ENCODE peak calls at places on chromosomes 11 and 22, in five cellular contexts. S, A, E, J and Y are unnamed samples. For H3K4me1, the result is how much of the 10 kb centered on the place peaks cover.

GRCh38 chr11:3962406-3962840 is 107.0 kb downstream of the STIM1 start:
- DNase-seq in J (no peak), S (peak), E (no peak), A (no peak), Y (no peak)

GRCh38 chr11:60974726-60975125 is 3.2 kb downstream of the CD6 start:
- DNase-seq in S (no peak), A (no peak), E (no peak), J (no peak), Y (no peak)

GRCh38 chr11:17217395-17217794 is 9.6 kb upstream of the PIK3C2A start:
- DNase-seq in S (no peak), A (no peak), J (no peak), E (no peak), Y (no peak)

GRCh38 chr11:84130646-84131427 is 844.7 kb upstream of the CCDC90B start:
- DNase-seq in J (no peak), S (no peak), E (no peak), A (no peak), Y (no peak)

GRCh38 chr11:1570531-1570895 is 1.6 kb downstream of the DUSP8 start:
- DNase-seq in A (no peak), J (no peak), E (no peak), S (no peak), Y (no peak)

GRCh38 chr11:75014129-75014528 is 25.4 kb downstream of the NEU3 start:
- DNase-seq in A (no peak), J (no peak), E (no peak), S (peak), Y (peak)

GRCh38 chr22:32317524-32317923 is 40.1 kb upstream of the RFPL3 start:
- DNase-seq in J (no peak), A (no peak), E (no peak), S (no peak), Y (no peak)

GRCh38 chr22:48945621-48946458 is 881.8 kb downstream of the BRD1 start:
- DNase-seq in E (no peak), A (no peak), J (no peak), S (no peak), Y (no peak)

GRCh38 chr22:49362393-49362792 is 465.3 kb downstream of the BRD1 start:
- DNase-seq in J (no peak), A (no peak), E (no peak), S (no peak), Y (no peak)

GRCh38 chr11:46331653-46331984 is 15.6 kb upstream of the DGKZ start:
- DNase-seq in A (no peak), S (no peak), J (no peak), E (no peak), Y (no peak)

GRCh38 chr11:57792060-57792541 is 30.5 kb downstream of the CTNND1 start:
- DNase-seq in J (no peak), E (peak), S (peak), A (no peak), Y (peak)

GRCh38 chr11:79444923-79445322 is 4.1 kb upstream of the TENM4 start:
- DNase-seq in A (no peak), J (no peak), E (no peak), S (no peak), Y (no peak)

GRCh38 chr11:24623121-24623520 is 126.3 kb downstream of the LUZP2 start:
- DNase-seq in E (no peak), J (no peak), A (no peak), S (no peak), Y (no peak)

GRCh38 chr11:3197044-3197715 is 21.4 kb downstream of the MRGPRG start:
- DNase-seq in E (no peak), A (no peak), S (no peak), J (no peak), Y (no peak)

GRCh38 chr11:33977676-33978075 is 73.9 kb upstream of the CAPRIN1 start:
- DNase-seq in S (no peak), E (no peak), J (no peak), A (no peak), Y (no peak)

GRCh38 chr11:101914349-101914736 is 467 bp upstream of the CEP126 start:
- DNase-seq in S (no peak), A (no peak), J (no peak), E (no peak), Y (no peak)

GRCh38 chr11:19327280-19327679 is 86.5 kb upstream of the E2F8 start:
- DNase-seq in E (no peak), J (no peak), A (no peak), S (no peak), Y (no peak)

GRCh38 chr22:43796567-43796966 is 15.5 kb downstream of the EFCAB6 start:
- DNase-seq in S (no peak), E (no peak), A (peak), J (no peak), Y (peak)

GRCh38 chr22:27886843-27887151 is 32.3 kb downstream of the PITPNB start:
- DNase-seq in J (no peak), E (no peak), A (no peak), S (no peak), Y (no peak)

GRCh38 chr11:86873573-86874083 is 73.3 kb downstream of the PRSS23 start:
- DNase-seq in J (no peak), S (no peak), A (no peak), E (no peak), Y (no peak)

GRCh38 chr22:21643533-21644357 is 1.6 kb downstream of the SDF2L1 start:
- DNase-seq in S (no peak), E (no peak), A (no peak), J (peak), Y (no peak)

GRCh38 chr11:75402002-75402773 is 2.9 kb downstream of the RPS3 start:
- DNase-seq in J (no peak), E (no peak), S (no peak), A (no peak), Y (no peak)

GRCh38 chr11:106156290-106156937 is 79.0 kb downstream of the AASDHPPT start:
- DNase-seq in J (peak), S (peak), E (peak), A (peak), Y (peak)

GRCh38 chr11:1994121-1994520 is 3.5 kb downstream of the H19 start:
- DNase-seq in A (no peak), S (no peak), J (no peak), E (no peak), Y (no peak)

GRCh38 chr11:31813242-31813960 is 2.3 kb upstream of the PAX6 start:
- DNase-seq in S (no peak), J (no peak), A (no peak), E (no peak), Y (no peak)

GRCh38 chr11:17602105-17603001 is 55.3 kb downstream of the OTOG start:
- DNase-seq in J (no peak), E (no peak), S (no peak), A (no peak), Y (no peak)

GRCh38 chr11:44589301-44589700 is 23.8 kb downstream of the CD82 start:
- DNase-seq in E (no peak), S (no peak), J (no peak), A (no peak), Y (no peak)

GRCh38 chr11:88535266-88535665 is 197.7 kb upstream of the CTSC start:
- DNase-seq in E (no peak), J (no peak), A (no peak), S (no peak), Y (no peak)

GRCh38 chr11:103448966-103449365 is 339.7 kb downstream of the DYNC2H1 start:
- DNase-seq in S (no peak), A (no peak), E (no peak), J (no peak), Y (no peak)

GRCh38 chr11:9573775-9574555 is 495 bp downstream of the WEE1 start:
- DNase-seq in A (no peak), J (peak), S (no peak), E (no peak), Y (no peak)

GRCh38 chr11:125110996-125111340 is 458 bp downstream of the TMEM218 start:
- DNase-seq in E (no peak), A (no peak), J (peak), S (no peak), Y (no peak)

GRCh38 chr22:49553518-49554295 is 274.0 kb downstream of the BRD1 start:
- DNase-seq in J (no peak), E (no peak), A (no peak), S (no peak), Y (no peak)

GRCh38 chr11:85086511-85087284 is 540.4 kb downstream of the DLG2 start:
- DNase-seq in S (no peak), J (no peak), E (no peak), A (no peak), Y (peak)

GRCh38 chr11:34480339-34480738 is 33.3 kb downstream of the ELF5 start:
- DNase-seq in E (no peak), A (no peak), J (no peak), S (no peak), Y (peak)

GRCh38 chr11:126871792-126872191 is 128.8 kb downstream of the KIRREL3 start:
- DNase-seq in A (no peak), J (no peak), E (no peak), S (no peak), Y (no peak)

GRCh38 chr11:121191787-121192186 is 90.7 kb downstream of the TECTA start:
- DNase-seq in A (no peak), E (no peak), J (no peak), S (no peak), Y (no peak)

GRCh38 chr22:38751422-38752346 is 4.1 kb downstream of the SUN2 start:
- DNase-seq in A (no peak), E (peak), J (no peak), S (no peak), Y (peak)

GRCh38 chr11:56093008-56093407 is at the start of gene OR8I2:
- DNase-seq in S (no peak), E (no peak), J (no peak), A (no peak), Y (no peak)

GRCh38 chr11:113553905-113554304 is 78.7 kb upstream of the DRD2 start:
- DNase-seq in J (peak), A (no peak), E (no peak), S (no peak), Y (no peak)
- TF ChIP-seq CTCF in J (peak), A (peak), E (no peak), S (no peak), Y (no peak)

DNA sequence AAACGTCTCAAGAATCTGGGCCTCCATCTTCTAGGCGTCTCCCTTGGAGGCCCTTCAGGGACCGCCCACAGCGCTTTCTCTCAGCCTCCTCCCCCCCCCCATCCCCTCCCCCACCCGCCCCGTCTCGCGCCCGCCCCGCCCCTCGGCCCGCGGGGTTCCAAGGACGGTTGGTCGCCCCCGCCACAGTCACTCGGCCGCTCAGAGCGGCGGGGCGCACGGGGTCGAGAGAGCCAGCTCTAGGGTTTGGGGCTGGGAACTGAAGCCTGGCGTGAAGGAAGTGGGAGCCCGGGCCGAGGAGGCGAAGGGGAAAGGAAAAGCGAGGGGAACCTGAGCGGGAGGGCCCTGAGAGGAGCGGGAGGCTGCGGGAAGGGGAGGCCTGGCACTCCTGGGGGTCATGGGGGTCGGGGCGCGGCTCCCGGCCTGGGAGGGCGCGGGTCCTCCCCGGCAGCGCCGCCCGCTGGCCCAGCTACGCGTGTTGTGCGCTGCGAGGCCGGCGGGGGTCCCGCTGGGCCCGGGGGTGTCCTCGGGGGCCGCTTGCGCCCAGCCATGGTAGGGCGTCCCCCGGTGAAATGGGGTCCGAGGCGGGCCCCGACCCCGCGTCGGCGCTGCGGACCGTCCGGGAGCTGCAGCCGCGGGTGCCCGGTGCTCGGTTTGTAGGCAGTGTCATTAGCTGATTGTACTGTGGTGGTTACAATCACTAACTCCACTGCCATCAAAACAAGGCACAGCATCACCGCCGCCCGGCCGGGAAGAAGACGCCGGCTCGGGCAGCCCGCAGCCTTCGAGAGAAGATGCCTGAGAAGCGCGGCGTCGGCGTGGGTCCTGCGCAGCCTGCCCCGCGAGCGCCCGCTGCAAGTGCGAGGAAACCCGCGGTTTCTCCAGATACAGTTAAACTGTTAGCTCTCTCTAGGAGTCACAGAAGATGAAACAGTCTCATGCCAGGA is at the start of gene BTG4:
- DNase-seq in S (no peak), J (peak), E (no peak), A (no peak), Y (no peak)
- TF ChIP-seq EZH2 in S (peak), J (no peak), E (no peak), A (no peak), Y (no peak)

GRCh38 chr11:96157517-96157873 is 185.5 kb downstream of the MAML2 start:
- DNase-seq in A (no peak), E (no peak), J (no peak), S (no peak), Y (no peak)

GRCh38 chr11:96162816-96163499 is 180.0 kb downstream of the MAML2 start:
- DNase-seq in A (no peak), E (no peak), J (no peak), S (peak), Y (peak)

GRCh38 chr11:96161271-96162089 is 181.5 kb downstream of the MAML2 start:
- DNase-seq in J (no peak), S (no peak), A (no peak), E (no peak), Y (no peak)

GRCh38 chr11:96158126-96158525 is 184.9 kb downstream of the MAML2 start:
- DNase-seq in S (no peak), E (no peak), A (no peak), J (no peak), Y (no peak)

GRCh38 chr11:96159968-96160367 is 183.0 kb downstream of the MAML2 start:
- DNase-seq in J (no peak), E (no peak), S (no peak), A (no peak), Y (no peak)
- H3K4me1 ChIP-seq in J (under half), E (under half), S (half or more), A (under half), Y (under half)

GRCh38 chr22:46996595-46997310 is 234.3 kb downstream of the TBC1D22A start:
- DNase-seq in J (peak), A (no peak), E (no peak), S (peak), Y (peak)
- TF ChIP-seq CTCF in J (peak), A (peak), E (peak), S (peak), Y (peak)

DNA sequence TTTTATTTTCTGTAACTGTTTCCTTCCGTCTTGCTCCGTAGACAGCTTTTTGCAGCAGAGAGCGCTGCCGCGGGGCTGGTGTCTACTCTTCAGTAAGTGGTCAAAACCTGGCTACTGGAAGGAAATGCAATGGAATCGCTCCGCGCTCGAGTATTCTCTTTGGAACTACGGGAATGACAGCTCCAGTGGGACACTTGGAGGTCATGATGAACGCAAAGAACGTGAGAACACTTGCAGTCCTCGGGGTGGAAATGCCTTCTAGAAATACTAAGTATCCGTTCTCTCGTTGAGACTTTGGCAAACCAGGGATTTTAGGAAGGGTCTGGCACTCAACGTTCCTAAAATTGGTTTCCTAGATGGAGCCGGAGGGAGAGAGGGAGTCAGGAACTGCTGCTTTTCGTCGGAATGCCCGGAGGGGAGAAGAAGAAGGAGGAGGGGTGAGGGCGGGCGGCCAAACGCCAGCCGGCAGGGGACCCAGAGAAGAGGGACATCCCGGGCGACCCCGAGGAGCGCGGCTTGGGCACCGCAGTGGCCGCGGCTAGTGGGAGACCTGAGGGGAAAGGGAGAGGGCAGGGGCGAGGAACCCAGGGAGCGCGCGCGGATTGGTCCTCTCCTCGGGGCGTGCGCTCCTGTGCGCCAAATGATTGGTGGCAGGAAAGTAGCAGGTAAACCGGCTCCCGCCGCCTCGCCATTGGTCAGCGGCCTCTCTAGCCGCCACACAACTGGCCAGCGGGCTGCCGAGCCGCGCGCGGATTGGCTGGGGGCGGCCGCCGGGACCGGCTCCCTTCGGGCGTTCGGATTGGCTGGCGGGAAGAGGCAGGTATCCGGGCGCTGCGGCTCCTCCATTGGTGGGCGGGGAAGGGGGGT is 505 bp upstream of the BMAL1 start:
- DNase-seq in E (peak), S (peak), A (peak), J (peak), Y (peak)
- TF ChIP-seq EZH2 in E (peak), S (peak), A (no peak), J (no peak), Y (peak)

GRCh38 chr22:20140521-20140964 is 8.9 kb downstream of the ZDHHC8 start:
- DNase-seq in E (no peak), A (no peak), S (no peak), J (no peak), Y (no peak)
- H3K4me1 ChIP-seq in E (under half), A (under half), S (under half), J (under half), Y (under half)

GRCh38 chr22:35306350-35306967 is 6.8 kb downstream of the TOM1 start:
- DNase-seq in S (peak), A (no peak), J (no peak), E (no peak), Y (no peak)

GRCh38 chr22:35307372-35307771 is 7.7 kb downstream of the TOM1 start:
- DNase-seq in J (no peak), A (no peak), E (no peak), S (no peak), Y (no peak)

GRCh38 chr22:35305525-35306070 is 5.9 kb downstream of the TOM1 start:
- DNase-seq in S (no peak), A (no peak), E (no peak), J (no peak), Y (no peak)

GRCh38 chr22:35308480-35308945 is 8.8 kb downstream of the TOM1 start:
- DNase-seq in E (peak), J (no peak), S (no peak), A (no peak), Y (no peak)

GRCh38 chr22:35307892-35308291 is 8.2 kb downstream of the TOM1 start:
- DNase-seq in A (no peak), E (no peak), S (peak), J (no peak), Y (no peak)
- TF ChIP-seq CTCF in A (no peak), E (no peak), S (no peak), J (no peak), Y (no peak)

DNA sequence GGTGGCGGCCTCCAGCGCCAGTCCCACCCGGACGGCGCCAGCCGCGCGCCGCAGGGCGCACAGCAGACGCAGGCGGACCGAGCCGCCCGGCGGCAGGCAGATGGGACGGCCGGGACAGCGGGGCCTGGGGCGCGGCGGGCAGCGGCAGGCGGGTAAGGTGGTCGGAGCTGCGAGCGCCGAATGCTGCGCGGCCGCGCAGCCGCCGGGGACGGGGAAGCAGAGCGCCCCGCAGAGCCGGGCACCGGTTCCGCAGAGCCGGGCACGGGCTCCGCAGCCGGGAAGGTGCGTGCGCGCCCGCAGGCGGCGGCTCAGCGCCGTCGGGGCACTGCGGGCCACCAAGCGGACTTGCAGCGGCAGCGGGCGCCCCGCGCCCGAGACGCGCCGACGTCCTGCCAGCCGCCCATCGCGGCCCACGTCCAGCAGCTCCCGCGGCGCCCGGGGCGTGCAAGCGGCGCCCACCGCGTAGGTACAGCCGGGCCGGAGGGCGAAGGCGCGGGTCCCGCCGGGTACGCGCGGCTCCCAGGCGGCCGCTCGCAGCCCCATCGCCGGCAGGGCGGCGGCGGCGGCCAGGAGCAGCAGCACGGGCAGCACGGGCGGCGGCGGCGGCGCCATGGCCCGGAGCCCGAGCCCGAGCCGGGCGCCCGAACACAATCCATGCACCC is 730 bp downstream of the CELSR1 start:
- DNase-seq in E (no peak), S (no peak), A (no peak), J (no peak), Y (no peak)
- TF ChIP-seq EZH2 in E (no peak), S (peak), A (no peak), J (no peak), Y (no peak)

DNA sequence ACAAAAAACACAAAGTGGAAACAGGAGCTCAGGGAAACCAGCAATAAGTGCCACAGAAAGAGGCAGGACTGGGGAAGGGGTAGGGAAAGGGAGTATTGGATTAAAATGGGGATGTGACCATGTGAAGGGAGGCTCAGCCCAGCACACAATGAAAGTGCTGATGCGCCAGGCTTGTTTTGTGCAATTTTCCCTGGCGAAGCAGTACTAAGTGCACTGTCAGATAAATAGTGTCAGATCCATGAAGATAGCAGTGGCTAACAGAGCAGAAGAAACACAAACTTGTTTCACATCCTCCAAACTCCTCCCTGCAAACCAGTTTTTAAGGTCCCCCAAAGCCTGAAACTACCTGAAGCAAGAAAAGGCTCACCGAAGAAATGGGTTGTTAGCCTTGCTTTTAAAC is 50.7 kb upstream of the RAPSN start:
- DNase-seq in J (no peak), A (no peak), E (no peak), S (no peak), Y (no peak)
- H3K4me1 ChIP-seq in J (under half), A (under half), E (under half), S (under half), Y (under half)